ENCODE peak calls at places on chromosome 19, in ten cellular contexts. One of them, this sample, is unnamed.
A peak's percentile ranks its signal among the peaks of the same experiment; 100 is the strongest.

GRCh38 chr19:12527034-12527836 is 24.0 kb downstream of the ZNF564 start:
- DNase-seq in body of pancreas: no peak
- DNase-seq in CD8-positive, alpha-beta T cell: no peak
- DNase-seq in BE2C: no peak
- DNase-seq in CD4-positive, alpha-beta T cell: no peak
- DNase-seq in mammary epithelial cell: peak; percentile 17
- DNase-seq in astrocyte of the spinal cord: peak; percentile 46
- DNase-seq in cardiac muscle cell: peak; percentile 43
- DNase-seq in natural killer cell: no peak
- DNase-seq in Peyer's patch: no peak
- DNase-seq in this sample: no peak

GRCh38 chr19:13633109-13633508 is 126.8 kb upstream of the CACNA1A start:
- DNase-seq in natural killer cell: no peak
- DNase-seq in Peyer's patch: peak; percentile 78
- DNase-seq in cardiac muscle cell: peak; percentile 13
- DNase-seq in BE2C: no peak
- DNase-seq in CD8-positive, alpha-beta T cell: no peak
- DNase-seq in mammary epithelial cell: no peak
- DNase-seq in astrocyte of the spinal cord: peak; percentile 71
- DNase-seq in CD4-positive, alpha-beta T cell: no peak
- DNase-seq in body of pancreas: peak; percentile 43
- DNase-seq in this sample: no peak

GRCh38 chr19:1170938-1171754 is 2.9 kb downstream of the SBNO2 start:
- DNase-seq in natural killer cell: no peak
- DNase-seq in body of pancreas: peak; percentile 39
- DNase-seq in mammary epithelial cell: peak; percentile 39
- DNase-seq in BE2C: no peak
- DNase-seq in astrocyte of the spinal cord: no peak
- DNase-seq in CD4-positive, alpha-beta T cell: no peak
- DNase-seq in Peyer's patch: peak; percentile 48
- DNase-seq in CD8-positive, alpha-beta T cell: no peak
- DNase-seq in cardiac muscle cell: no peak
- DNase-seq in this sample: peak; percentile 47

GRCh38 chr19:16266586-16266942 is 58.1 kb upstream of the KLF2 start:
- DNase-seq in mammary epithelial cell: no peak
- DNase-seq in astrocyte of the spinal cord: no peak
- DNase-seq in BE2C: no peak
- DNase-seq in natural killer cell: peak; percentile 31
- DNase-seq in Peyer's patch: no peak
- DNase-seq in body of pancreas: no peak
- DNase-seq in CD8-positive, alpha-beta T cell: peak; percentile 60
- DNase-seq in CD4-positive, alpha-beta T cell: peak; percentile 61
- DNase-seq in cardiac muscle cell: no peak
- DNase-seq in this sample: no peak

GRCh38 chr19:58558066-58558622 is at the start of gene UBE2M:
- DNase-seq in Peyer's patch: no peak
- DNase-seq in body of pancreas: peak; percentile 72
- DNase-seq in natural killer cell: no peak
- DNase-seq in astrocyte of the spinal cord: peak; percentile 35
- DNase-seq in cardiac muscle cell: no peak
- DNase-seq in CD8-positive, alpha-beta T cell: peak; percentile 41
- DNase-seq in mammary epithelial cell: no peak
- DNase-seq in CD4-positive, alpha-beta T cell: peak; percentile 62
- DNase-seq in BE2C: peak; percentile 92
- DNase-seq in this sample: peak; percentile 83

GRCh38 chr19:16920816-16921529 is 32.2 kb downstream of the F2RL3 start:
- DNase-seq in mammary epithelial cell: peak; percentile 96
- DNase-seq in cardiac muscle cell: peak; percentile 85
- DNase-seq in CD4-positive, alpha-beta T cell: no peak
- DNase-seq in body of pancreas: no peak
- DNase-seq in astrocyte of the spinal cord: peak; percentile 85
- DNase-seq in natural killer cell: no peak
- DNase-seq in CD8-positive, alpha-beta T cell: no peak
- DNase-seq in BE2C: peak; percentile 26
- DNase-seq in Peyer's patch: no peak
- DNase-seq in this sample: no peak

GRCh38 chr19:55618426-55618825 is 5.9 kb downstream of the ZNF784 start:
- DNase-seq in astrocyte of the spinal cord: no peak
- DNase-seq in mammary epithelial cell: no peak
- DNase-seq in BE2C: no peak
- DNase-seq in Peyer's patch: no peak
- DNase-seq in CD8-positive, alpha-beta T cell: no peak
- DNase-seq in cardiac muscle cell: no peak
- DNase-seq in body of pancreas: no peak
- DNase-seq in natural killer cell: no peak
- DNase-seq in CD4-positive, alpha-beta T cell: no peak
- DNase-seq in this sample: no peak

GRCh38 chr19:46970815-46971214 is 48.8 kb upstream of the NPAS1 start:
- DNase-seq in BE2C: no peak
- DNase-seq in natural killer cell: no peak
- DNase-seq in Peyer's patch: no peak
- DNase-seq in mammary epithelial cell: no peak
- DNase-seq in body of pancreas: no peak
- DNase-seq in CD4-positive, alpha-beta T cell: no peak
- DNase-seq in astrocyte of the spinal cord: peak; percentile 42
- DNase-seq in cardiac muscle cell: no peak
- DNase-seq in CD8-positive, alpha-beta T cell: no peak
- DNase-seq in this sample: no peak

GRCh38 chr19:55486971-55487883 is 1.0 kb upstream of the SSC5D start:
- DNase-seq in CD4-positive, alpha-beta T cell: no peak
- DNase-seq in BE2C: peak; percentile 58
- DNase-seq in CD8-positive, alpha-beta T cell: no peak
- DNase-seq in astrocyte of the spinal cord: peak; percentile 96
- DNase-seq in body of pancreas: no peak
- DNase-seq in cardiac muscle cell: peak; percentile 96
- DNase-seq in natural killer cell: no peak
- DNase-seq in Peyer's patch: no peak
- DNase-seq in mammary epithelial cell: peak; percentile 67
- DNase-seq in this sample: no peak

GRCh38 chr19:38047641-38048040 is 140.6 kb downstream of the SIPA1L3 start:
- DNase-seq in CD8-positive, alpha-beta T cell: no peak
- DNase-seq in astrocyte of the spinal cord: no peak
- DNase-seq in body of pancreas: no peak
- DNase-seq in Peyer's patch: no peak
- DNase-seq in mammary epithelial cell: no peak
- DNase-seq in CD4-positive, alpha-beta T cell: no peak
- DNase-seq in natural killer cell: no peak
- DNase-seq in BE2C: no peak
- DNase-seq in cardiac muscle cell: no peak
- DNase-seq in this sample: no peak

GRCh38 chr19:28601723-28602440 is 611.1 kb downstream of the UQCRFS1 start:
- DNase-seq in cardiac muscle cell: no peak
- DNase-seq in CD4-positive, alpha-beta T cell: no peak
- DNase-seq in mammary epithelial cell: no peak
- DNase-seq in CD8-positive, alpha-beta T cell: no peak
- DNase-seq in Peyer's patch: no peak
- DNase-seq in BE2C: no peak
- DNase-seq in natural killer cell: no peak
- DNase-seq in astrocyte of the spinal cord: no peak
- DNase-seq in body of pancreas: no peak
- DNase-seq in this sample: no peak

GRCh38 chr19:17933414-17934129 is 757 bp downstream of the CCDC124 start:
- DNase-seq in cardiac muscle cell: peak; percentile 20
- DNase-seq in mammary epithelial cell: peak; percentile 88
- DNase-seq in astrocyte of the spinal cord: no peak
- DNase-seq in CD4-positive, alpha-beta T cell: no peak
- DNase-seq in body of pancreas: no peak
- DNase-seq in Peyer's patch: peak; percentile 44
- DNase-seq in CD8-positive, alpha-beta T cell: no peak
- DNase-seq in BE2C: no peak
- DNase-seq in natural killer cell: no peak
- DNase-seq in this sample: no peak

GRCh38 chr19:49451430-49452181 is at the start of gene PIH1D1:
- DNase-seq in CD8-positive, alpha-beta T cell: peak; percentile 89
- DNase-seq in body of pancreas: peak; percentile 99
- DNase-seq in Peyer's patch: peak; percentile 94
- DNase-seq in mammary epithelial cell: peak; percentile 99
- DNase-seq in BE2C: peak; percentile 97
- DNase-seq in astrocyte of the spinal cord: peak; percentile 99
- DNase-seq in cardiac muscle cell: peak; percentile 99
- DNase-seq in CD4-positive, alpha-beta T cell: peak; percentile 88
- DNase-seq in natural killer cell: peak; percentile 89
- DNase-seq in this sample: peak; percentile 98
- TF ChIP-seq CTCF in CD8-positive, alpha-beta T cell: no peak
- TF ChIP-seq CTCF in body of pancreas: no peak
- TF ChIP-seq CTCF in Peyer's patch: peak; percentile 36
- TF ChIP-seq CTCF in mammary epithelial cell: no peak
- TF ChIP-seq CTCF in BE2C: peak; percentile 20
- TF ChIP-seq CTCF in astrocyte of the spinal cord: peak; percentile 12
- TF ChIP-seq CTCF in cardiac muscle cell: peak; percentile 24
- TF ChIP-seq CTCF in CD4-positive, alpha-beta T cell: no peak
- TF ChIP-seq CTCF in natural killer cell: no peak
- TF ChIP-seq CTCF in this sample: no peak

DNA sequence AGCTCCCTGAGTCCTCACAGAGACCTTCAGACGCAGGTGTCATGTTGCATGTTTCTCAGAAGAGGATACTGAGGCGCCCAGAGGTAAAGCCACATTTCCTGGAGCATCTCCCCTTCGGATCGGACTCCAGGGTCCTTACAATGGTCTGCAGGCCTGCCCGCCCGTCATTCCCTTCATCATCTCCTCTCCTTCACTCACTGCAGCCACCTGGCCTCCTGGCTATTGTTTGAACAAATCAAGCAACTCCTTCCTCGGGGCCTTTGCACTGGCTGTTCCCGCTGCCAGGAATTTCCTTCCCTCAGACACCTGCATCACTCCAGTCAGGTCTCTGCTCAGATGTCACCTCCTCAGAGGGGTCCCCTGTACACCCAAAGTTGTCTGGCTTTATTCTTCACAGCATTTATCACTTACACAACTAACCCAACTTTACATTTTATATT is 20.3 kb downstream of the CEACAM16 start:
- DNase-seq in natural killer cell: no peak
- DNase-seq in astrocyte of the spinal cord: no peak
- DNase-seq in body of pancreas: no peak
- DNase-seq in cardiac muscle cell: no peak
- DNase-seq in mammary epithelial cell: no peak
- DNase-seq in CD8-positive, alpha-beta T cell: no peak
- DNase-seq in Peyer's patch: no peak
- DNase-seq in BE2C: no peak
- DNase-seq in CD4-positive, alpha-beta T cell: no peak
- DNase-seq in this sample: no peak
- TF ChIP-seq CTCF in natural killer cell: no peak
- TF ChIP-seq CTCF in astrocyte of the spinal cord: no peak
- TF ChIP-seq CTCF in body of pancreas: no peak
- TF ChIP-seq CTCF in cardiac muscle cell: no peak
- TF ChIP-seq CTCF in mammary epithelial cell: no peak
- TF ChIP-seq CTCF in CD8-positive, alpha-beta T cell: no peak
- TF ChIP-seq CTCF in Peyer's patch: no peak
- TF ChIP-seq CTCF in BE2C: no peak
- TF ChIP-seq CTCF in CD4-positive, alpha-beta T cell: no peak
- TF ChIP-seq CTCF in this sample: no peak

GRCh38 chr19:51259348-51260245 is 8.7 kb downstream of the SIGLECL1 start:
- DNase-seq in CD4-positive, alpha-beta T cell: peak; percentile 36
- DNase-seq in Peyer's patch: no peak
- DNase-seq in mammary epithelial cell: peak; percentile 24
- DNase-seq in CD8-positive, alpha-beta T cell: peak; percentile 17
- DNase-seq in natural killer cell: peak; percentile 32
- DNase-seq in cardiac muscle cell: peak; percentile 54
- DNase-seq in body of pancreas: peak; percentile 17
- DNase-seq in BE2C: peak; percentile 41
- DNase-seq in astrocyte of the spinal cord: no peak
- DNase-seq in this sample: no peak
- TF ChIP-seq CTCF in CD4-positive, alpha-beta T cell: peak; percentile 63
- TF ChIP-seq CTCF in Peyer's patch: peak; percentile 39
- TF ChIP-seq CTCF in mammary epithelial cell: peak; percentile 83
- TF ChIP-seq CTCF in CD8-positive, alpha-beta T cell: peak; percentile 61
- TF ChIP-seq CTCF in natural killer cell: peak; percentile 63
- TF ChIP-seq CTCF in cardiac muscle cell: peak; percentile 89
- TF ChIP-seq CTCF in body of pancreas: peak; percentile 43
- TF ChIP-seq CTCF in BE2C: peak; percentile 82
- TF ChIP-seq CTCF in astrocyte of the spinal cord: peak; percentile 51
- TF ChIP-seq CTCF in this sample: peak; percentile 65

DNA sequence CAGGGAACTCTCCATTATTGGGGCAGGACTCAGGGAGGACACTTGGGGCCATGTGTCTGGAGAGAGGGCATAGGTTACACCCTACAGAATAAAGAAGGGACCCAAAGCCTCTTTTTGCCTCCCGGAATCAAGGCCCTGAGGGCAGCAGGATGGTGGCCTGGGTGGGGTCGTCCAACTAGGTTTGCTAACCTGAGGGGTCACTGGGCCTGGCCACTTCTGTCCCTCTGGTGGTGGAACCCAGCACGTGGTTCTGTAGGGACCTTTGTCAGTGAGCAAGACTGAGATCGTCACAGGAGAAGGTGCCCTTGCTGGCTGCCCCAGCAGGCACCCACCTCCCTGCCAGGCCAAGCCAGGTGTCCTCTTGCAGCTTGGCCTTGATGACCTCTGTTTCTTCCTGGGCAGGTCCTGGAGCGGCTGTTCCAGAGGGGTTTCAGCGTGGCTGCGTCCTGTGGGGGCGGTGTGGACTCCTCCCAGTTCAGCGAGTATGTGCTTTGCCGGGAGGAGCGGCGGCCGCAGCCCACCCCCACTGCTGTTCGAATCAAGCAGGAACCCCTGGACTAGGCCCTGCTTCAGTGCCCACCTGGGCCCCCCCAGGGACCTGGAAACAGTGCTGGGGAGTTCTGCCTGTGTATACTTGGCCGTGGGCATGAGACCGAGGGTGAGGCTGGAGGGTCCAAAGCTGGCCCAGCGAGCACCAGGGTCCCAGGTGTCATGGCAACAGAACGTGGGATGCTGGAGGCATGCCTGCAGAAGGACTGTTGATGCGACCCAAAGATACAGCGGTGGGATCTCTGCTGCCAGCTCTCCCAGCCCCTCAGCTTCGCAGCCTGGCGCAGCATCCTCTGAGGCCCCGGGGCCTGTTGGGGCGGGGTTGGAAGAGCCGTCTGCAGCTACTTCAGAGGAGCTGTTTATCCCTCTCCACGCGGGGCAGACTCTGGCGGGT is 16.0 kb downstream of the KCTD15 start:
- DNase-seq in CD8-positive, alpha-beta T cell: no peak
- DNase-seq in body of pancreas: no peak
- DNase-seq in BE2C: peak; percentile 66
- DNase-seq in Peyer's patch: no peak
- DNase-seq in astrocyte of the spinal cord: no peak
- DNase-seq in CD4-positive, alpha-beta T cell: peak; percentile 16
- DNase-seq in natural killer cell: no peak
- DNase-seq in cardiac muscle cell: no peak
- DNase-seq in mammary epithelial cell: no peak
- DNase-seq in this sample: peak; percentile 46
- TF ChIP-seq CTCF in CD8-positive, alpha-beta T cell: no peak
- TF ChIP-seq CTCF in body of pancreas: no peak
- TF ChIP-seq CTCF in BE2C: peak; percentile 5
- TF ChIP-seq CTCF in Peyer's patch: no peak
- TF ChIP-seq CTCF in astrocyte of the spinal cord: no peak
- TF ChIP-seq CTCF in CD4-positive, alpha-beta T cell: no peak
- TF ChIP-seq CTCF in natural killer cell: no peak
- TF ChIP-seq CTCF in cardiac muscle cell: no peak
- TF ChIP-seq CTCF in mammary epithelial cell: no peak
- TF ChIP-seq CTCF in this sample: no peak

This sample was measured in lower lobe of right lung.